ENCODE peak calls at places on chromosomes 2 and 18, in eight cellular contexts. G, Q, S, R, A, T, B and X are unnamed samples.

GRCh38 chr2:25685741-25686140 is 12.4 kb upstream of the DTNB start:
- DNase-seq in G (no peak), Q (no peak), S (no peak), R (no peak), A (no peak), T (no peak), B (no peak), X (no peak)

GRCh38 chr2:65957454-65957853 is 477.5 kb upstream of the MEIS1 start:
- DNase-seq in G (no peak), Q (no peak), S (no peak), R (no peak), A (no peak), T (peak), B (no peak), X (no peak)

GRCh38 chr18:34222025-34222395 is 2.7 kb downstream of the NOL4 start:
- DNase-seq in G (no peak), Q (peak), S (no peak), R (no peak), A (no peak), T (peak), B (no peak), X (no peak)

GRCh38 chr2:65919579-65920188 is 487.3 kb upstream of the SPRED2 start:
- DNase-seq in G (no peak), Q (no peak), S (no peak), R (no peak), A (no peak), T (no peak), B (no peak), X (no peak)

GRCh38 chr2:9846554-9846953 is 3.3 kb downstream of the TAF1B start:
- DNase-seq in G (no peak), Q (no peak), S (peak), R (no peak), A (peak), T (no peak), B (no peak), X (peak)

GRCh38 chr2:145110668-145111067 is 590.7 kb upstream of the ZEB2 start:
- DNase-seq in G (no peak), Q (no peak), S (no peak), R (peak), A (no peak), T (no peak), B (no peak), X (no peak)

GRCh38 chr2:224870341-224870740 is 154.2 kb upstream of the CCDC195 start:
- DNase-seq in G (no peak), Q (no peak), S (peak), R (no peak), A (no peak), T (no peak), B (no peak), X (no peak)

GRCh38 chr18:39806519-39806918 is 2148.5 kb upstream of the PIK3C3 start:
- DNase-seq in G (no peak), Q (peak), S (peak), R (peak), A (peak), T (no peak), B (no peak), X (peak)

GRCh38 chr2:50974940-50975339 is 57.0 kb downstream of the NRXN1 start:
- DNase-seq in G (no peak), Q (no peak), S (no peak), R (no peak), A (no peak), T (no peak), B (no peak), X (no peak)

GRCh38 chr18:63701952-63702351 is 808 bp upstream of the SERPINB11 start:
- DNase-seq in G (no peak), Q (no peak), S (no peak), R (no peak), A (no peak), T (no peak), B (no peak), X (no peak)

GRCh38 chr2:121101093-121101715 is 183.8 kb downstream of the TFCP2L1 start:
- DNase-seq in G (no peak), Q (no peak), S (no peak), R (no peak), A (no peak), T (no peak), B (no peak), X (no peak)

GRCh38 chr2:121099329-121100318 is 185.4 kb downstream of the TFCP2L1 start:
- DNase-seq in G (no peak), Q (no peak), S (no peak), R (no peak), A (no peak), T (peak), B (no peak), X (peak)

GRCh38 chr2:121102949-121103348 is 182.1 kb downstream of the TFCP2L1 start:
- DNase-seq in G (no peak), Q (no peak), S (no peak), R (no peak), A (no peak), T (no peak), B (no peak), X (no peak)

GRCh38 chr2:121104721-121105141 is 180.3 kb downstream of the TFCP2L1 start:
- DNase-seq in G (no peak), Q (peak), S (no peak), R (no peak), A (no peak), T (no peak), B (no peak), X (peak)

DNA sequence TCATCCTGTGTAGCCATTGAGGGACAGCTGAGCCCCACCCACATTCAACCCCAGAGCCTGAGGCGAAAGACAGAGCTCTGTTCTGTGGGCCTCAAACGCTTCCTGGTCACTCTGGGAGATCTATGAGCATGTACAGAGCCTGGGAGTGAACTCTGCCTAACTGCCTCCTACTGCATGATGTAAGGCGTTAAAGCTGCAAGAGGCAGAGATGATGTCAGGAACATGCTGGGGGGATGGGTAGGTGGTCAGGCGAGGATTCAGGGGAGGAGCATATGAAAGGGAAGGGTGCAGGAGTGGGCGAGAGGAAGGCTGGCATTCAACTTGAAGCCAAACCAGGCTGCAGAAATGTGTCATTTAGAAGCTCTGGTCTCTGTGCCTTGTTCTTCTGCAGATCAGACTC is 181.0 kb downstream of the TFCP2L1 start:
- DNase-seq in G (no peak), Q (no peak), S (no peak), R (no peak), A (no peak), T (no peak), B (no peak), X (no peak)
- TF ChIP-seq CTCF in G (no peak), Q (no peak), S (no peak), R (no peak), A (no peak), T (no peak), B (no peak), X (no peak)

GRCh38 chr2:201235865-201236811 is 24.2 kb upstream of the CASP8 start:
- DNase-seq in G (peak), Q (peak), S (peak), R (no peak), A (peak), T (peak), B (peak), X (peak)

GRCh38 chr2:201228912-201229290 is 31.4 kb upstream of the CASP8 start:
- DNase-seq in G (no peak), Q (no peak), S (no peak), R (no peak), A (no peak), T (no peak), B (no peak), X (no peak)

GRCh38 chr2:201234167-201235139 is 25.9 kb upstream of the CASP8 start:
- DNase-seq in G (no peak), Q (no peak), S (no peak), R (peak), A (no peak), T (no peak), B (no peak), X (no peak)

GRCh38 chr2:201233192-201234166 is 26.9 kb upstream of the CASP8 start:
- DNase-seq in G (peak), Q (peak), S (no peak), R (no peak), A (no peak), T (peak), B (peak), X (peak)

DNA sequence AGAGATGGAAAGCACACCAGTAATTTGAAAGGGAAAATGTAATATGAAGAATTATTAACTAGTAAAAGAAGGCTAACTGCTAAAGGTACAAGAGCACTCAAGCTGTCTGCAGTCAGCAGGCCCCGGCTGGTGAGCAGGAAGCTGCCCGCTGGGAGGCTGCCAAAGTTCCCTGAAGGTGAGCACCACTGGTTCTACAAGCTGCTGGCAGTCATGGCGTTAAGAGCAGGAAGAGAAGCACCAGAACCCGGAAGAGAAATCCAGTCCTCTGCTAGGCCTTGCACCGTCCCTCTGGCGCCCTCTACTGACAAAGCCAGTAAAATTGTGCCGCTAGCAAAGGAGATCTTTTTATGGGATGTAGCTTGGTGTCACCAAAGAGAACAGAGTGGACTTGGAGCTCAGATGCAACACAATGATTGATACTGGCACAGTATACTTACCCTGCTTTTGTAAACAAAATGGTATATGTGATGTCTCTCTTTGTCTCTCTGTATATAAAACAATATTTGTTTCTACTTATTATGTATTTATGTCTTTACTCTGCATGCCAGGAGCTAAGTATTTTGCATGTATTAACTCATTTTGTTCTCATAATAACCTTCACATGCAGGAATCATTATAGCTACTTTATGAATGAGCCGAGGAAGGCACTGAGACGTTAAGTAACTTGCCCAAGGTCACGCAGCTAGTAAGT is 28.1 kb upstream of the CASP8 start:
- DNase-seq in G (peak), Q (peak), S (peak), R (peak), A (peak), T (peak), B (peak), X (peak)
- TF ChIP-seq CTCF in G (peak), Q (peak), S (peak), R (peak), A (peak), T (peak), B (peak), X (peak)

GRCh38 chr2:42360890-42361727 is at the start of gene COX7A2L:
- DNase-seq in G (peak), Q (peak), S (peak), R (peak), A (peak), T (peak), B (peak), X (peak)
- TF ChIP-seq CTCF in G (no peak), Q (peak), S (peak), R (peak), A (peak), T (peak), B (peak), X (no peak)

DNA sequence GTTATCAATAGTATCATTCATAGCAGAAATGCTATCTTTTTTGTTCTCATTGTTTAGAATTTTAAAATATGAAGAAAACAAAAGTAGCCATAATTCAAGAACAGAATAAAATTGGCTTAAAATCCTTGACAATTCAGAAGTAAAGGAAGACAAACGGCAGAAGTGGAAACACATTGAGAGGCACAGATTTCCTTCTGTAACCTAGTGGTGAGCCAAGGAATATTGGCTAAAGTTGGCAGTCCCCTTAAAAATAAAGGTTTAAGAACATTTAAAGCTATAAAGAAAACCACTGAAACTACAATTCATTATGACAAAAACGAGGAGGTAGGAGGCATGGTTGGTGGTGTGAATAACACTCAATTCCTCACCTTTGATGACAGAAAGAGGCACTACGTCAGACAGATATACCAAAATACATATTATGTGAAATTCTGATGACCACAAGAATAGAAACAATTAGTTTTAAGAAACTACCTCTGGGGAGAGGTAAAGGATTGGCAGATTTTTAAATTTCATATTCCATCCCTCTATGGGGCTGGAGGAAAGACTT is 42.3 kb downstream of the SFT2D3 start:
- DNase-seq in G (no peak), Q (no peak), S (no peak), R (no peak), A (no peak), T (no peak), B (no peak), X (no peak)
- TF ChIP-seq CTCF in G (no peak), Q (no peak), S (peak), R (no peak), A (no peak), T (peak), B (no peak), X (no peak)

DNA sequence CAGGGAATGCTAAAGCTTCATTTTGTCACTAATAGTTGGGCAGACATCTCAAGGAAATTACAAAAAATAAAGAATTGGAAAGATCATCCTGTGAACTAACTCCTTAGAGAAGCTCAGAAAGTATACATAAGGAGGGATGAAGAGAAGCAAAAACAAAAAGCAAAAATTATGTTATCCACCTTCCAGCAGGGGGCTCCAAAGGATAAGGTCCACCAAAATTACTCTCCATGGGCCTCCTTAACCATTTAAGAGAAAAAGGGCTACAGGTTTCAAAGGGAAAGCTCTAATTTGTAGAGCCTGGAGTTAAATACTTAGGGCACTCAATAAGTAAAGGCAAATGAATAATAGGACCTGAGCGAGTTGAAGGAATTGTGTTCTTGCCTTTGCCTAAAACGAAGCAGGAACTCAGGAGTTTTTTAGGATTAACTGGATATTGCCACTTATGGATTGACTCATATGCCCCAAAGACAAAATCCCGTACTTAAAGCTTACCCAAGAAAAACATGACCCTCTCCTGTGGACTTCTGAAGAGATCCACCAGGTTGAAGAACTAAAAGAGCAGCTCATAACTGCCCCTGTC is 1167.9 kb downstream of the DSC3 start:
- DNase-seq in G (peak), Q (peak), S (peak), R (peak), A (no peak), T (peak), B (no peak), X (peak)
- TF ChIP-seq CTCF in G (peak), Q (peak), S (peak), R (peak), A (peak), T (peak), B (no peak), X (peak)

GRCh38 chr2:219279151-219279915 is at the start of gene DNAJB2:
- DNase-seq in G (peak), Q (peak), S (peak), R (peak), A (peak), T (peak), B (peak), X (peak)
- TF ChIP-seq CTCF in G (no peak), Q (no peak), S (peak), R (peak), A (peak), T (no peak), B (no peak), X (no peak)